ENCODE peak calls at places on chromosomes 5 and 9, in six cellular contexts. F is SK-N-SH; I is GM23338; X is right atrium auricular region; B is CD8-positive, alpha-beta T cell; T is kidney. G is an unnamed sample. For H3K36me3, the result is how much of the 10 kb centered on the place peaks cover.

GRCh38 chr5:175746851-175747250 is 89.0 kb downstream of the HRH2 start:
- DNase-seq in B (no peak), I (peak), F (peak), X (no peak), T (no peak), G (no peak)

GRCh38 chr5:17436766-17437221 is 61.2 kb upstream of the TAF11L2 start:
- DNase-seq in F (no peak), B (no peak), T (no peak), I (no peak), X (no peak), G (no peak)

GRCh38 chr5:176646707-176647029 is 616 bp upstream of the TSPAN17 start:
- DNase-seq in X (no peak), B (no peak), I (no peak), F (no peak), T (no peak), G (no peak)

GRCh38 chr9:26169684-26170083 is 491.4 kb upstream of the TUSC1 start:
- DNase-seq in I (no peak), B (no peak), X (no peak), T (no peak), F (no peak), G (no peak)

GRCh38 chr5:140114341-140115185 is 654 bp downstream of the PURA start:
- DNase-seq in F (peak), I (peak), X (peak), B (peak), T (peak), G (peak)

GRCh38 chr5:157343842-157344790 is 78.2 kb downstream of the CYFIP2 start:
- DNase-seq in F (no peak), T (no peak), X (no peak), B (no peak), I (no peak), G (peak)

GRCh38 chr5:71786337-71787060 is 67.4 kb downstream of the CARTPT start:
- DNase-seq in T (no peak), X (no peak), B (no peak), I (no peak), F (no peak), G (no peak)

GRCh38 chr5:1503301-1504243 is 20.2 kb downstream of the LPCAT1 start:
- DNase-seq in F (no peak), B (no peak), I (no peak), T (no peak), X (peak), G (peak)

GRCh38 chr9:69186841-69187611 is 12.9 kb downstream of the TJP2 start:
- DNase-seq in B (no peak), X (no peak), I (no peak), F (no peak), T (no peak), G (no peak)

GRCh38 chr5:98568336-98568735 is 205.1 kb upstream of the RGMB start:
- DNase-seq in I (no peak), T (no peak), X (no peak), F (no peak), B (no peak), G (no peak)

GRCh38 chr5:180623844-180624243 is 25.6 kb downstream of the FLT4 start:
- DNase-seq in F (no peak), I (no peak), B (no peak), T (no peak), X (no peak), G (no peak)

GRCh38 chr5:172740483-172741205 is 30.4 kb downstream of the DUSP1 start:
- DNase-seq in B (no peak), X (peak), F (no peak), T (peak), I (no peak), G (peak)

GRCh38 chr9:5721279-5722087 is 92.6 kb downstream of the RIC1 start:
- DNase-seq in X (no peak), B (no peak), T (no peak), F (no peak), I (no peak), G (no peak)

GRCh38 chr5:10091701-10092100 is 158.0 kb downstream of the ATPSCKMT start:
- DNase-seq in F (no peak), T (no peak), B (no peak), I (peak), X (no peak), G (no peak)

GRCh38 chr5:99320461-99320860 is 391.7 kb upstream of the CHD1 start:
- DNase-seq in B (no peak), X (no peak), T (no peak), I (peak), F (no peak), G (no peak)

GRCh38 chr5:52818360-52818759 is 30.6 kb downstream of the ITGA1 start:
- DNase-seq in I (peak), X (no peak), F (no peak), T (no peak), B (no peak), G (no peak)

GRCh38 chr5:132354828-132355765 is 14.4 kb upstream of the SLC22A5 start:
- DNase-seq in T (no peak), B (no peak), X (no peak), I (peak), F (no peak), G (no peak)

GRCh38 chr5:56951946-56952691 is at the start of gene MIER3:
- DNase-seq in I (peak), X (peak), T (peak), B (peak), F (peak), G (peak)

GRCh38 chr5:157025093-157025698 is 33.7 kb downstream of the HAVCR1 start:
- DNase-seq in B (peak), T (no peak), I (no peak), F (no peak), X (no peak), G (no peak)

GRCh38 chr5:83377131-83377865 is 94.2 kb upstream of the VCAN start:
- DNase-seq in B (no peak), T (no peak), I (no peak), F (no peak), X (no peak), G (no peak)

GRCh38 chr5:128535225-128535624 is 2.8 kb downstream of the FBN2 start:
- DNase-seq in F (no peak), T (no peak), I (no peak), X (no peak), B (no peak), G (no peak)

GRCh38 chr5:60652206-60652605 is 47.8 kb downstream of the DEPDC1B start:
- DNase-seq in F (no peak), T (no peak), B (no peak), X (no peak), I (no peak), G (no peak)

GRCh38 chr5:167861134-167861930 is 430.1 kb upstream of the WWC1 start:
- DNase-seq in B (no peak), I (peak), T (no peak), X (no peak), F (peak), G (no peak)

GRCh38 chr5:142208777-142209312 is 100.3 kb downstream of the NDFIP1 start:
- DNase-seq in X (no peak), B (no peak), T (no peak), I (no peak), F (no peak), G (no peak)

GRCh38 chr5:84816746-84817547 is 432.3 kb upstream of the EDIL3 start:
- DNase-seq in I (no peak), X (no peak), F (no peak), B (no peak), T (no peak), G (no peak)

GRCh38 chr9:73805111-73805510 is 653.4 kb downstream of the ANXA1 start:
- DNase-seq in B (no peak), T (no peak), X (no peak), I (no peak), F (no peak), G (no peak)

DNA sequence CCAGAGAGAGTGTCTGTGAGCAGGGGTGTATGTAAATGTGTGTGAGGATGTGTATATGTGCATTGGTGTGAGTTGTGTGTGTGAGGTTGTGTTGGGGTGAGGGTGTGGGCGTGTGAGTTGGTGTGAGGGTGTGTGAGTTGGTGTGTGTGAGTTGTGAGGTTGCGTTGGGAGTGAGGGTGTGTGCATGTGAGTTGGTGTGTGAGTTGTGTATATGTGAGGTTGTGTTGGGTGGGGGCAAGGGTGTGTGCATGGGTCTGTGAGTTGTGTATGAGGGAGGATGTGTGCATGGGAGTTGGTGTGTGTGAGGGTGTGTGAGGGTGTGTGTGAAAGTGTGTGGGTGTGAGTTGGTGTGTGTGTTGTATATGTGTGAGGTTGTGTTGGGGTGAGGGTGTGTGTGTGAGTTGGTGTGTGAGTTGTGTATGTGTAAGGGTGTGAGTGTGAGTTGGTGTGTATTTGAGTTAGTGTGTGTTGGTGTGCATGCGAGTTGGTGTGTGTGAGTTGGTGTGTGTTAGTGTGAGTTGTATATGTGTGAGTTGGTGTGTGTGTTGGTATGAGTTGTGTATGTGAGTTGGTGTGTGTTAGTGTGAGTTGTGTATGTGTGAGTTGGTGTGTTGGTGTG is 161.6 kb upstream of the IER5L start:
- DNase-seq in I (no peak), X (no peak), F (no peak), B (no peak), T (no peak), G (no peak)
- H3K4me3 ChIP-seq in I (no peak), X (no peak), F (no peak), B (no peak), T (no peak), G (no peak)

DNA sequence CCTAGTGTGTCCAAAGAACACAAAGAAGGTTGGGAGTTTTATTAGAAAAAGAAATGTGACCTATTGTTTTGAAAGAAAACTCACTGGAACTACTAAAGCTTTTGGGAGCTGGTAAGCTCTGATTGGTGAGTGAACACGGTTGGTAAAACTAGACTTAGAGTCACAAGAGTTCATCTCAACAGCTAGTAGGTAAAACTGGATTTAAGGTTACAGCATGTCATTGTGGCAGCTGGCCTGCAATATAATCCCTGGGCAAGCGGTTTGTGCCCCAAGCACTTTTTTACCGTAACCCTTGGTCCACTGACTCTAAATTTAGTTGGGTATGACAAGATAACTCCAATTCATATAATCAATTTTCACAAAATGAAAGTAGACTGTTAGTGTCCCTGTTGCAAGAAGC is 47.4 kb downstream of the UBAP2 start:
- DNase-seq in T (no peak), B (no peak), X (no peak), I (no peak), F (no peak), G (no peak)
- H3K36me3 ChIP-seq in T (under half), B (under half), X (under half), I (under half), F (under half), G (under half)

GRCh38 chr5:118794281-118794680 is 194.1 kb downstream of the DTWD2 start:
- DNase-seq in F (no peak), I (no peak), T (no peak), B (no peak), X (no peak), G (no peak)

GRCh38 chr5:118793091-118793490 is 195.3 kb downstream of the DTWD2 start:
- DNase-seq in I (no peak), F (peak), T (no peak), B (no peak), X (no peak), G (no peak)

GRCh38 chr5:118793652-118794051 is 194.7 kb downstream of the DTWD2 start:
- DNase-seq in I (no peak), F (no peak), X (no peak), B (no peak), T (no peak), G (no peak)

GRCh38 chr5:118788351-118788750 is 200.0 kb downstream of the DTWD2 start:
- DNase-seq in F (no peak), X (no peak), I (no peak), T (no peak), B (no peak), G (no peak)

GRCh38 chr5:118791986-118792734 is 196.2 kb downstream of the DTWD2 start:
- DNase-seq in I (peak), B (no peak), F (peak), T (no peak), X (peak), G (peak)
- TF ChIP-seq CTCF in I (peak), B (peak), F (peak), T (peak), X (peak), G (peak)

GRCh38 chr5:138369706-138370105 is 17.2 kb downstream of the KDM3B start:
- DNase-seq in B (no peak), T (no peak), X (no peak), I (no peak), F (no peak), G (no peak)
- H3K4me3 ChIP-seq in B (no peak), T (no peak), X (no peak), I (no peak), F (no peak), G (no peak)

GRCh38 chr9:81112638-81113037 is 576.7 kb downstream of the TLE1 start:
- DNase-seq in F (no peak), X (no peak), B (no peak), T (no peak), I (peak), G (no peak)
- H3K36me3 ChIP-seq in F (under half), X (under half), B (under half), T (under half), I (under half), G (under half)

GRCh38 chr5:40167283-40167682 is 512.4 kb upstream of the PTGER4 start:
- DNase-seq in X (no peak), T (no peak), I (no peak), F (no peak), B (no peak), G (no peak)

GRCh38 chr5:40160435-40160834 is 519.3 kb upstream of the PTGER4 start:
- DNase-seq in I (no peak), X (no peak), T (no peak), F (no peak), B (no peak), G (no peak)

GRCh38 chr5:40165106-40165788 is 514.5 kb upstream of the PTGER4 start:
- DNase-seq in B (no peak), X (no peak), I (no peak), T (no peak), F (no peak), G (no peak)

GRCh38 chr5:40166757-40167156 is 513.0 kb upstream of the PTGER4 start:
- DNase-seq in X (no peak), F (no peak), B (no peak), I (no peak), T (no peak), G (no peak)

DNA sequence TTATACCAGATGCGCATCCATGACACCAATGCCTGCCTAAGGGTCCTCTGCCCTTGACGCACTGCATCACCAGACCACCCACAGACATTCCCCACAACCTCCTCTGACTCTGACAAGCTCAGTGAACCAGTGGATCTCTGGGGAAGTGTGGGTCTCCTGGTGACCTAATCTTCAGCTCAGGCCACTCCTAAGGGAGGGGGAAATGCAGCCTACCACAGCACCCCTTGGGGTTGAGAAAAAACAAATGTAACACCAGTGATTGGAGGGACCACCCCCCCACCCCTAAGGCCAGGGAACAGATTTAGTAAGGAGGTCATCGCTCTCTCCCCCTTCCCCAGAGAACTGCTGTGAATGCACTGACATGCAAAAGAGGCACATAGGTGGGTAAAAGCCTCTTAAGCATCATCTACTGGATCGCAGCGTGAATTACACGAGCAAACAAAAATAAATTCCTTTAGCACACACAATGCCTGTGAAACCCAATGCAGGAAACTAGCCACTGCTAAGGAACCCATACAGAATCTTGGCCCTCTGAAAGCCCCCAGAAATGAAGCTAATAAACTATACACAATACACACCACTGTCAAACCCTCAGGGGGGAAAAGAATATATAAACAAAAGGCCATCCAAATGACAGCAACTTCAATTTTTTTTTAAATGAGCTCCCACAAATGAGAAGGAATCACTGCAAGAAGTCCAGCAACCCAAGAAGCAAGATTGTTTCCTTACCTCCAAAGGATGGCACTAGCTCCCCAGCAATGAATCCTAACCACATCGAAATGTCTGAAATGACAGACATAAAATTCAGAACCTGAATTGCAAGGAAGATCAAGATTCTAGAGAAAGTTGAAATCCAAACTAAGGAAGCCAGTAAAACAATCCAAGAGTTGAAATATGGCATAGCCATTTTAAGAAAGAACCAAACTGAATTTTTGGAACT is 513.7 kb upstream of the PTGER4 start:
- DNase-seq in T (no peak), B (no peak), X (no peak), F (no peak), I (peak), G (no peak)
- TF ChIP-seq CTCF in T (no peak), B (no peak), X (no peak), F (no peak), I (peak), G (no peak)

GRCh38 chr5:67696446-67696845 is 499.8 kb upstream of the CD180 start:
- DNase-seq in F (no peak), T (no peak), I (no peak), X (no peak), B (no peak), G (no peak)

GRCh38 chr5:67699560-67699959 is 503.0 kb upstream of the CD180 start:
- DNase-seq in I (no peak), B (no peak), F (no peak), T (no peak), X (no peak), G (no peak)

GRCh38 chr5:67695369-67695768 is 498.8 kb upstream of the CD180 start:
- DNase-seq in T (no peak), X (no peak), F (no peak), I (no peak), B (no peak), G (no peak)

GRCh38 chr5:67693956-67694564 is 497.5 kb upstream of the CD180 start:
- DNase-seq in B (no peak), T (peak), X (peak), I (no peak), F (no peak), G (peak)
- H3K4me3 ChIP-seq in B (no peak), T (no peak), X (no peak), I (no peak), F (no peak), G (no peak)

GRCh38 chr9:97548379-97548778 is 46.9 kb downstream of the TMOD1 start:
- DNase-seq in T (no peak), X (no peak), I (no peak), F (no peak), B (no peak), G (no peak)
- H3K36me3 ChIP-seq in T (under half), X (under half), I (under half), F (under half), B (under half), G (under half)

GRCh38 chr9:116285320-116285719 is 131.7 kb downstream of the PAPPA start:
- DNase-seq in T (no peak), I (peak), B (no peak), X (no peak), F (no peak), G (no peak)
- TF ChIP-seq CTCF in T (no peak), I (peak), B (no peak), X (no peak), F (peak), G (no peak)